ENCODE peak calls at places on chromosomes 12 and 14, in four cellular contexts. X is left colon, G is stromal cell of bone marrow, U is Caki2. B is an unnamed sample.

GRCh38 chr12:51632598-51632997 is 41.6 kb downstream of the SCN8A start:
- DNase-seq in X (no peak), U (no peak), G (no peak), B (no peak)

GRCh38 chr12:8909752-8910151 is 4.6 kb upstream of the PHC1 start:
- DNase-seq in X (no peak), G (no peak), U (no peak), B (no peak)

GRCh38 chr14:71400821-71401447 is 493.7 kb downstream of the PCNX1 start:
- DNase-seq in U (no peak), X (no peak), G (peak; percentile 58), B (no peak)

GRCh38 chr12:26648584-26648983 is 184.4 kb downstream of the ITPR2 start:
- DNase-seq in X (no peak), G (peak; percentile 80), U (peak; percentile 80), B (peak; percentile 18)

GRCh38 chr12:99413751-99414150 is 233.8 kb upstream of the GARIN6 start:
- DNase-seq in G (no peak), U (no peak), X (no peak), B (no peak)

GRCh38 chr14:33127531-33127930 is 188.9 kb downstream of the NPAS3 start:
- DNase-seq in X (no peak), G (no peak), U (no peak), B (no peak)

GRCh38 chr14:105978618-105979295 is 452.4 kb downstream of the TMEM121 start:
- DNase-seq in U (no peak), X (no peak), G (no peak), B (no peak)

GRCh38 chr12:64950899-64951298 is 126.5 kb downstream of the TBC1D30 start:
- DNase-seq in U (no peak), X (no peak), G (no peak), B (no peak)

GRCh38 chr14:21039585-21040369 is 2.4 kb upstream of the RNASE7 start:
- DNase-seq in X (peak; percentile 44), U (peak; percentile 28), G (peak; percentile 64), B (peak; percentile 37)

GRCh38 chr12:58887071-58887470 is 33.2 kb downstream of the LRIG3 start:
- DNase-seq in X (no peak), U (no peak), G (no peak), B (no peak)

GRCh38 chr12:45933504-45933903 is 56.9 kb downstream of the SCAF11 start:
- DNase-seq in G (no peak), X (no peak), U (no peak), B (no peak)

GRCh38 chr12:71415336-71416231 is 24.0 kb upstream of the LGR5 start:
- DNase-seq in X (no peak), G (peak; percentile 41), U (peak; percentile 44), B (peak; percentile 56)

GRCh38 chr14:92780444-92780843 is 13.7 kb upstream of the GOLGA5 start:
- DNase-seq in X (no peak), G (peak; percentile 48), U (no peak), B (no peak)

GRCh38 chr12:132402831-132403416 is 73.5 kb upstream of the GALNT9 start:
- DNase-seq in X (no peak), G (no peak), U (no peak), B (no peak)

GRCh38 chr12:12441891-12442461 is 85.1 kb downstream of the BORCS5 start:
- DNase-seq in X (no peak), U (no peak), G (no peak), B (no peak)

GRCh38 chr14:67167420-67168109 is 21.7 kb upstream of the GARIN2 start:
- DNase-seq in G (no peak), X (no peak), U (peak; percentile 56), B (no peak)

GRCh38 chr14:94532462-94532861 is 23.2 kb upstream of the SERPINA12 start:
- DNase-seq in G (peak; percentile 9), U (no peak), X (no peak), B (no peak)

GRCh38 chr14:85533821-85534271 is 3.9 kb downstream of the FLRT2 start:
- DNase-seq in G (no peak), U (no peak), X (peak; percentile 3), B (no peak)

GRCh38 chr12:46391630-46392029 is 19.1 kb upstream of the SLC38A2 start:
- DNase-seq in G (peak; percentile 97), U (no peak), X (no peak), B (no peak)

GRCh38 chr12:94954029-94954685 is 49.3 kb downstream of the NDUFA12 start:
- DNase-seq in G (no peak), X (peak; percentile 18), U (no peak), B (peak; percentile 54)

GRCh38 chr14:76956253-76957090 is 72.0 kb downstream of the IRF2BPL start:
- DNase-seq in G (peak; percentile 91), U (peak; percentile 92), X (peak; percentile 92), B (peak; percentile 80)

GRCh38 chr12:112408621-112409020 is 784 bp downstream of the RPL6 start:
- DNase-seq in G (no peak), U (no peak), X (no peak), B (no peak)

GRCh38 chr14:24058260-24058950 is 6.6 kb downstream of the CARMIL3 start:
- DNase-seq in G (peak; percentile 59), U (peak; percentile 63), X (peak; percentile 43), B (peak; percentile 41)

B was measured in Calu3.